ENCODE peak calls at places on chromosome 21, in ten cellular contexts. E is NCI-H1694 treated with DMSO at 0.1 percent for 48 hours; Z is COLO829; U is NCI-H2029 treated with DMSO at 0.1 percent for 48 hours; L is activated CD4-positive, CD25-positive, alpha-beta regulatory T cell treated with anti-CD3 and anti-CD28 coated beads, Interleukin-2, amount 50 U/mL, for 16 hours; V is ACHN; N is memory B cell; H is mucosa of descending colon; S is NCI-H524; O is activated CD4-positive, alpha-beta T cell treated with anti-CD3 and anti-CD28 coated beads, Interleukin-2, amount 10 ng/mL, durations not matched to agents 7 days and 5 days. Q is an unnamed sample.

GRCh38 chr21:33028759-33029511 is 3.2 kb downstream of the OLIG2 start:
- DNase-seq in E (no peak), H (no peak), O (no peak), S (no peak), V (no peak), N (no peak), Z (no peak), L (no peak), U (no peak), Q (no peak)

GRCh38 chr21:31470896-31471694 is 127.0 kb upstream of the TIAM1 start:
- DNase-seq in S (no peak), V (no peak), E (no peak), H (no peak), L (no peak), Z (no peak), O (no peak), U (no peak), N (no peak), Q (no peak)

GRCh38 chr21:45457832-45458172 is 52.8 kb downstream of the COL18A1 start:
- DNase-seq in H (peak), Z (no peak), E (no peak), L (no peak), N (no peak), V (no peak), U (no peak), O (no peak), S (no peak), Q (no peak)

GRCh38 chr21:44051462-44051941 is 39.4 kb downstream of the TRAPPC10 start:
- DNase-seq in L (no peak), N (no peak), H (no peak), Z (no peak), O (no peak), S (no peak), E (no peak), U (no peak), V (no peak), Q (peak)

GRCh38 chr21:42757826-42758655 is 104.6 kb downstream of the PDE9A start:
- DNase-seq in N (no peak), Z (no peak), U (no peak), V (no peak), L (no peak), O (no peak), H (no peak), S (peak), E (no peak), Q (no peak)

GRCh38 chr21:45343891-45344290 is 56.2 kb upstream of the POFUT2 start:
- DNase-seq in O (no peak), V (no peak), Z (no peak), S (no peak), U (no peak), E (no peak), N (no peak), H (no peak), L (no peak), Q (no peak)

GRCh38 chr21:26093094-26093493 is 77.5 kb downstream of the APP start:
- DNase-seq in O (no peak), Z (peak), U (no peak), S (no peak), N (no peak), V (no peak), E (no peak), H (no peak), L (no peak), Q (peak)

GRCh38 chr21:37006521-37007291 is at the start of gene RIPPLY3:
- DNase-seq in V (no peak), O (no peak), S (peak), H (peak), L (no peak), Z (no peak), U (peak), E (peak), N (peak), Q (no peak)

GRCh38 chr21:46368533-46369285 is 44.8 kb downstream of the PCNT start:
- DNase-seq in S (no peak), H (no peak), O (peak), U (no peak), V (no peak), N (no peak), Z (no peak), E (no peak), L (no peak), Q (no peak)

GRCh38 chr21:45542242-45542666 is at the start of gene SLC19A1:
- DNase-seq in U (no peak), Z (peak), E (no peak), V (peak), H (peak), L (peak), S (peak), N (peak), O (peak), Q (peak)

GRCh38 chr21:25942145-25942544 is 207.4 kb downstream of the GABPA start:
- DNase-seq in S (no peak), H (no peak), V (no peak), Z (no peak), E (no peak), O (no peak), U (no peak), L (no peak), N (no peak), Q (no peak)

GRCh38 chr21:36743008-36743407 is 44.1 kb downstream of the SIM2 start:
- DNase-seq in Z (no peak), V (no peak), H (no peak), E (no peak), O (no peak), U (no peak), N (no peak), S (no peak), L (no peak), Q (no peak)

GRCh38 chr21:38255718-38256117 is 1.1 kb upstream of the KCNJ15 start:
- DNase-seq in U (no peak), S (no peak), Z (no peak), V (no peak), O (no peak), E (no peak), L (no peak), N (no peak), H (no peak), Q (no peak)

GRCh38 chr21:45540601-45540970 is 1.7 kb downstream of the SLC19A1 start:
- DNase-seq in U (no peak), E (no peak), Z (no peak), H (no peak), N (no peak), S (no peak), V (no peak), L (no peak), O (no peak), Q (no peak)

GRCh38 chr21:15520811-15521643 is 208.8 kb upstream of the USP25 start:
- DNase-seq in O (no peak), N (no peak), U (no peak), L (no peak), V (peak), Z (no peak), H (no peak), S (no peak), E (no peak), Q (no peak)

GRCh38 chr21:41850085-41850484 is 29.1 kb downstream of the PRDM15 start:
- DNase-seq in U (no peak), H (no peak), E (no peak), L (no peak), V (no peak), N (no peak), Z (no peak), S (no peak), O (no peak), Q (no peak)

GRCh38 chr21:44865561-44866280 is 7.8 kb downstream of the PTTG1IP start:
- DNase-seq in E (no peak), Z (peak), L (no peak), N (peak), O (peak), U (peak), S (no peak), H (peak), V (no peak), Q (peak)

GRCh38 chr21:39676054-39676771 is 63.5 kb downstream of the B3GALT5 start:
- DNase-seq in U (peak), O (no peak), L (no peak), E (peak), H (no peak), S (peak), Z (no peak), N (no peak), V (no peak), Q (peak)

GRCh38 chr21:27694667-27695066 is 727.8 kb upstream of the ADAMTS5 start:
- DNase-seq in H (no peak), N (no peak), O (no peak), E (no peak), S (peak), V (no peak), L (no peak), Z (peak), U (no peak), Q (peak)

GRCh38 chr21:39004776-39005605 is 178.3 kb downstream of the PSMG1 start:
- DNase-seq in V (no peak), E (no peak), Z (no peak), O (peak), H (no peak), U (no peak), N (no peak), S (no peak), L (no peak), Q (no peak)

GRCh38 chr21:42862774-42863503 is 16.4 kb downstream of the WDR4 start:
- DNase-seq in Z (no peak), E (no peak), U (no peak), L (no peak), S (no peak), O (no peak), V (no peak), N (no peak), H (peak), Q (no peak)

GRCh38 chr21:36584980-36585940 is 105.3 kb upstream of the CLDN14 start:
- DNase-seq in Z (no peak), V (no peak), L (no peak), S (peak), N (no peak), O (peak), H (no peak), U (no peak), E (no peak), Q (peak)

GRCh38 chr21:29870814-29871213 is 69.0 kb downstream of the GRIK1 start:
- DNase-seq in Z (no peak), O (no peak), L (no peak), H (no peak), V (no peak), N (no peak), U (no peak), E (no peak), S (no peak), Q (no peak)

GRCh38 chr21:33406493-33406892 is 3.3 kb downstream of the IFNGR2 start:
- DNase-seq in H (no peak), U (no peak), N (no peak), L (no peak), O (no peak), V (no peak), S (no peak), Z (no peak), E (no peak), Q (no peak)

Q was measured in LHCN-M2.